ENCODE peak calls at places on chromosomes 4 and X, in nine cellular contexts. C is GM23248, R is KG1, U is DMS153, D is HT1080, B is NCI-H446 treated with DMSO at 0.1 percent for 48 hours, Y is fibroblast of lung, E is thyroid gland, A is dorsolateral prefrontal cortex. S is an unnamed sample.

GRCh38 chrX:29422034-29422433 is 793.3 kb upstream of the MAGEB2 start:
- DNase-seq in D (no peak), E (no peak), B (no peak), R (no peak), C (no peak), Y (no peak), U (no peak), A (no peak), S (no peak)

GRCh38 chr4:53273726-53274125 is 92.1 kb downstream of the SCFD2 start:
- DNase-seq in B (no peak), D (peak), C (peak), R (no peak), A (no peak), Y (peak), U (no peak), E (no peak), S (peak)

GRCh38 chrX:968391-968790 is 244.1 kb downstream of the CRLF2 start:
- DNase-seq in C (no peak), Y (no peak), B (no peak), U (no peak), A (no peak), D (no peak), E (no peak), R (no peak), S (no peak)

GRCh38 chr4:185424905-185425599 is 712 bp downstream of the UFSP2 start:
- DNase-seq in U (no peak), E (peak), B (no peak), D (no peak), Y (no peak), C (no peak), A (no peak), R (no peak), S (peak)

GRCh38 chrX:57817302-57817701 is 93.0 kb downstream of the ZXDA start:
- DNase-seq in Y (no peak), D (no peak), E (no peak), R (no peak), C (peak), B (no peak), U (no peak), A (no peak), S (peak)

GRCh38 chr4:38782452-38783108 is at the start of gene TLR10:
- DNase-seq in R (peak), E (peak), Y (peak), U (no peak), D (no peak), C (peak), B (no peak), A (no peak), S (peak)

GRCh38 chr4:184444953-184445309 is 29.4 kb downstream of the IRF2 start:
- DNase-seq in B (no peak), C (no peak), Y (no peak), R (no peak), E (no peak), U (no peak), D (no peak), A (no peak), S (no peak)

GRCh38 chr4:3499710-3500109 is 32.5 kb downstream of the LRPAP1 start:
- DNase-seq in U (no peak), Y (no peak), E (no peak), R (no peak), B (no peak), D (no peak), A (no peak), C (no peak), S (no peak)

GRCh38 chr4:45350438-45350837 is 624.1 kb upstream of the GNPDA2 start:
- DNase-seq in C (peak), U (peak), B (no peak), R (no peak), E (no peak), Y (peak), A (no peak), D (peak), S (peak)

GRCh38 chr4:26862381-26862915 is 1.8 kb downstream of the STIM2 start:
- DNase-seq in U (no peak), E (no peak), R (no peak), D (no peak), B (no peak), Y (no peak), C (peak), A (no peak), S (no peak)

GRCh38 chrX:134177527-134177926 is 59.5 kb upstream of the CCDC160 start:
- DNase-seq in E (no peak), U (no peak), Y (no peak), C (no peak), D (no peak), R (no peak), A (no peak), B (no peak), S (no peak)

GRCh38 chrX:119429471-119429870 is 30.3 kb downstream of the SLC25A43 start:
- DNase-seq in C (peak), B (no peak), R (no peak), U (no peak), A (no peak), Y (peak), D (no peak), E (no peak), S (no peak)

GRCh38 chr4:38856046-38856445 is 571 bp downstream of the TLR6 start:
- DNase-seq in U (no peak), Y (no peak), A (no peak), D (no peak), C (no peak), B (no peak), E (no peak), R (peak), S (no peak)

GRCh38 chr4:139978692-139979091 is 175.3 kb downstream of the MAML3 start:
- DNase-seq in R (peak), A (no peak), E (no peak), D (no peak), B (no peak), Y (no peak), U (no peak), C (no peak), S (no peak)

GRCh38 chr4:3826247-3827172 is 60.3 kb downstream of the ADRA2C start:
- DNase-seq in A (no peak), R (no peak), Y (no peak), E (no peak), C (no peak), B (no peak), U (no peak), D (no peak), S (no peak)

GRCh38 chrX:1581132-1581531 is 10.3 kb upstream of the AKAP17A start:
- DNase-seq in U (peak), D (peak), B (no peak), C (peak), Y (no peak), R (peak), A (no peak), E (peak), S (no peak)

GRCh38 chr4:13294961-13295605 is 189.1 kb downstream of the RAB28 start:
- DNase-seq in A (no peak), U (no peak), C (no peak), B (no peak), Y (peak), R (no peak), E (no peak), D (no peak), S (peak)

GRCh38 chr4:183388777-183389176 is 55.7 kb upstream of the CDKN2AIP start:
- DNase-seq in Y (no peak), U (no peak), E (no peak), R (no peak), C (no peak), D (no peak), B (no peak), A (no peak), S (no peak)

GRCh38 chr4:34039766-34040165 is 2204.5 kb downstream of the ARAP2 start:
- DNase-seq in A (no peak), R (no peak), E (no peak), D (no peak), B (no peak), Y (no peak), C (no peak), U (no peak), S (no peak)

GRCh38 chr4:25439913-25440477 is 62.9 kb downstream of the ANAPC4 start:
- DNase-seq in E (peak), B (peak), D (peak), A (peak), C (peak), U (no peak), R (peak), Y (peak), S (peak)

GRCh38 chr4:177118596-177118995 is 191.1 kb upstream of the NEIL3 start:
- DNase-seq in U (no peak), B (no peak), E (peak), C (peak), A (no peak), R (no peak), Y (peak), D (no peak), S (peak)

GRCh38 chrX:37347420-37347819 is 1.7 kb upstream of the PRRG1 start:
- DNase-seq in U (no peak), A (no peak), D (peak), C (peak), E (peak), R (no peak), B (no peak), Y (peak), S (peak)

GRCh38 chr4:41359069-41359769 is 102.5 kb downstream of the UCHL1 start:
- DNase-seq in B (no peak), U (peak), E (peak), C (no peak), R (no peak), D (no peak), Y (no peak), A (no peak), S (no peak)

GRCh38 chr4:94642561-94642866 is 115.2 kb upstream of the BMPR1B start:
- DNase-seq in D (no peak), U (no peak), C (peak), B (no peak), Y (peak), E (no peak), R (no peak), A (no peak), S (peak)

GRCh38 chr4:139077567-139078355 is 62.2 kb downstream of the NOCT start:
- DNase-seq in B (no peak), C (no peak), E (no peak), D (no peak), Y (peak), A (no peak), U (no peak), R (no peak), S (peak)

GRCh38 chr4:102625232-102625930 is 124.2 kb downstream of the NFKB1 start:
- DNase-seq in R (no peak), U (no peak), A (no peak), E (no peak), Y (no peak), D (no peak), C (peak), B (no peak), S (peak)

GRCh38 chr4:71944956-71945355 is 86.8 kb upstream of the NPFFR2 start:
- DNase-seq in Y (peak), U (no peak), E (no peak), R (no peak), B (no peak), A (no peak), C (peak), D (peak), S (peak)

GRCh38 chrX:10660171-10660570 is 39.8 kb upstream of the MID1 start:
- DNase-seq in A (no peak), U (no peak), D (no peak), E (no peak), C (no peak), B (no peak), Y (no peak), R (no peak), S (no peak)

GRCh38 chr4:67928547-67928946 is 34.7 kb downstream of the TMPRSS11A start:
- DNase-seq in E (no peak), C (no peak), D (peak), U (peak), A (no peak), R (no peak), Y (peak), B (no peak), S (no peak)

GRCh38 chr4:54482529-54482961 is 175.2 kb upstream of the KIT start:
- DNase-seq in D (peak), E (no peak), C (peak), R (no peak), U (peak), A (no peak), B (no peak), Y (peak), S (peak)

GRCh38 chrX:53684415-53685192 is 1.9 kb downstream of the HUWE1 start:
- DNase-seq in D (no peak), R (no peak), Y (no peak), B (no peak), E (no peak), A (no peak), C (peak), U (no peak), S (no peak)

GRCh38 chr4:6957148-6957520 is 47.5 kb downstream of the TBC1D14 start:
- DNase-seq in D (no peak), E (no peak), Y (no peak), C (no peak), U (no peak), R (no peak), B (no peak), A (no peak), S (no peak)

S was measured in AG10803.